ENCODE peak calls at places on chromosomes 16 and 17, in nine cellular contexts. W is uterus; G is stimulated activated CD4-positive, alpha-beta T cell treated with anti-CD3 and anti-CD28 coated beads, Interleukin-4, amount 100 ng/mL, for 4 hours; Y is SW 1271; P is iPS DF 19.7; N is T-helper 1 cell; D is HAP-1; O is EL; E is body of pancreas. Z is an unnamed sample.

GRCh38 chr16:76854234-76854633 is 336.8 kb upstream of the MON1B start:
- DNase-seq in P (no peak), O (no peak), D (no peak), Y (peak), W (no peak), E (peak), N (no peak), G (no peak), Z (no peak)

GRCh38 chr17:63943745-63944144 is 11.6 kb upstream of the CD79B start:
- DNase-seq in E (no peak), G (no peak), N (no peak), O (no peak), W (no peak), D (no peak), Y (no peak), P (no peak), Z (no peak)

GRCh38 chr16:62068747-62069146 is 32.5 kb upstream of the CDH8 start:
- DNase-seq in W (no peak), E (no peak), O (no peak), G (no peak), D (peak), Y (no peak), N (no peak), P (no peak), Z (no peak)

GRCh38 chr17:76546556-76547182 is 6.8 kb downstream of the PRCD start:
- DNase-seq in W (no peak), G (no peak), O (peak), N (no peak), P (no peak), Y (no peak), E (no peak), D (no peak), Z (no peak)

GRCh38 chr17:41772218-41772585 is 14.3 kb downstream of the JUP start:
- DNase-seq in Y (no peak), E (peak), G (no peak), O (no peak), P (no peak), N (no peak), D (no peak), W (no peak), Z (no peak)

GRCh38 chr16:75217389-75217851 is 1.4 kb upstream of the CTRB1 start:
- DNase-seq in D (no peak), E (peak), G (no peak), P (no peak), O (no peak), Y (no peak), N (no peak), W (no peak), Z (no peak)

GRCh38 chr17:45435481-45435880 is 2.8 kb upstream of the ARHGAP27 start:
- DNase-seq in O (no peak), Y (no peak), E (no peak), P (no peak), G (no peak), W (no peak), D (no peak), N (no peak), Z (no peak)

GRCh38 chr17:17303010-17303846 is at the start of gene NT5M:
- DNase-seq in Y (peak), W (peak), P (no peak), E (peak), N (peak), D (peak), O (peak), G (peak), Z (peak)

GRCh38 chr16:67936876-67937605 is 391 bp upstream of the PSMB10 start:
- DNase-seq in E (no peak), G (peak), O (peak), Y (peak), D (no peak), W (no peak), P (no peak), N (peak), Z (no peak)

GRCh38 chr16:16071631-16072244 is 122.3 kb downstream of the ABCC1 start:
- DNase-seq in D (no peak), N (no peak), P (no peak), O (peak), G (no peak), W (peak), Y (no peak), E (peak), Z (peak)

GRCh38 chr16:8929086-8929748 is 34.5 kb downstream of the USP7 start:
- DNase-seq in O (no peak), W (no peak), G (no peak), P (no peak), E (no peak), D (no peak), Y (no peak), N (no peak), Z (no peak)

GRCh38 chr17:71500761-71501555 is 619.9 kb upstream of the SOX9 start:
- DNase-seq in O (peak), G (no peak), W (no peak), P (no peak), E (no peak), Y (no peak), N (no peak), D (no peak), Z (no peak)

GRCh38 chr17:2487306-2487705 is 24.4 kb downstream of the METTL16 start:
- DNase-seq in O (no peak), D (no peak), P (no peak), W (no peak), G (no peak), E (no peak), N (no peak), Y (no peak), Z (no peak)

GRCh38 chr16:89949121-89949742 is 677 bp downstream of the DEF8 start:
- DNase-seq in W (no peak), P (no peak), D (no peak), Y (no peak), G (no peak), N (no peak), E (no peak), O (no peak), Z (no peak)

GRCh38 chr17:63246344-63246743 is 199.8 kb downstream of the CYB561 start:
- DNase-seq in D (no peak), P (no peak), O (no peak), Y (no peak), N (no peak), E (no peak), G (no peak), W (no peak), Z (no peak)

GRCh38 chr16:13036600-13036999 is 135.2 kb downstream of the SHISA9 start:
- DNase-seq in Y (no peak), G (peak), W (no peak), P (no peak), N (peak), O (peak), D (peak), E (peak), Z (peak)

GRCh38 chr17:73420897-73421296 is 109.1 kb upstream of the CDC42EP4 start:
- DNase-seq in P (peak), G (no peak), Y (peak), N (no peak), W (no peak), D (peak), O (peak), E (no peak), Z (no peak)

GRCh38 chr16:76535-77272 is 1.3 kb upstream of the MPG start:
- DNase-seq in N (no peak), P (no peak), O (peak), E (no peak), Y (peak), W (peak), D (peak), G (no peak), Z (peak)

GRCh38 chr17:54992797-54993639 is 24.5 kb downstream of the STXBP4 start:
- DNase-seq in D (no peak), E (no peak), N (peak), O (peak), P (no peak), G (no peak), W (no peak), Y (peak), Z (no peak)

GRCh38 chr16:85917012-85917411 is 18.1 kb downstream of the IRF8 start:
- DNase-seq in W (no peak), E (no peak), P (no peak), D (peak), G (no peak), N (no peak), O (no peak), Y (no peak), Z (no peak)

GRCh38 chr16:48246066-48246465 is 1.3 kb downstream of the ABCC11 start:
- DNase-seq in D (no peak), G (no peak), O (no peak), Y (no peak), E (no peak), N (no peak), W (no peak), P (no peak), Z (no peak)

GRCh38 chr17:11245187-11245586 is 4.2 kb downstream of the SHISA6 start:
- DNase-seq in P (no peak), G (no peak), E (no peak), W (no peak), N (no peak), O (no peak), D (no peak), Y (no peak), Z (peak)

GRCh38 chr16:54284319-54284930 is 2.2 kb downstream of the IRX3 start:
- DNase-seq in O (no peak), Y (no peak), E (peak), W (no peak), P (no peak), D (peak), N (no peak), G (no peak), Z (no peak)

GRCh38 chr17:64154321-64155089 is 24.6 kb upstream of the ERN1 start:
- DNase-seq in E (peak), Y (no peak), P (no peak), D (no peak), O (peak), G (no peak), W (no peak), N (no peak), Z (no peak)

GRCh38 chr17:79112471-79112870 is 37.8 kb downstream of the ENGASE start:
- DNase-seq in E (no peak), O (no peak), Y (no peak), N (no peak), W (no peak), D (no peak), G (no peak), P (no peak), Z (no peak)

GRCh38 chr17:36863676-36864075 is 73.6 kb upstream of the LHX1 start:
- DNase-seq in O (no peak), Y (no peak), N (no peak), W (no peak), G (no peak), D (no peak), P (no peak), E (no peak), Z (no peak)